ENCODE peak calls at places on chromosomes 6 and 20, in ten cellular contexts. T is omental fat pad; I is mesendoderm; G is DMS79 treated with DMSO at 0.1 percent for 48 hours; R is iris pigment epithelial cell; O is NCI-H1417; W is activated T-cell treated with anti-CD3 and anti-CD28 coated beads, Interleukin-2, amount 50 U/mL, for 1 hour; A is progenitor cell of endocrine pancreas; J is RPMI8226; C is hypothalamus. S is an unnamed sample.

GRCh38 chr6:1703091-1703855 is 93.6 kb downstream of the FOXC1 start:
- DNase-seq in T (no peak), I (no peak), G (no peak), R (no peak), O (no peak), W (no peak), A (no peak), J (no peak), C (no peak), S (no peak)

GRCh38 chr6:5401845-5402738 is 140.8 kb downstream of the FARS2 start:
- DNase-seq in T (no peak), I (peak), G (no peak), R (peak), O (no peak), W (no peak), A (no peak), J (peak), C (no peak), S (peak)

GRCh38 chr6:37648465-37649330 is 49.0 kb downstream of the MDGA1 start:
- DNase-seq in T (no peak), I (peak), G (no peak), R (peak), O (peak), W (no peak), A (no peak), J (peak), C (no peak), S (peak)

GRCh38 chr6:150450918-150451317 is 82.1 kb downstream of the IYD start:
- DNase-seq in T (no peak), I (no peak), G (no peak), R (no peak), O (no peak), W (no peak), A (no peak), J (no peak), C (no peak), S (no peak)

GRCh38 chr6:145547596-145548325 is 187.6 kb downstream of the EPM2A start:
- DNase-seq in T (no peak), I (no peak), G (no peak), R (peak), O (no peak), W (no peak), A (no peak), J (no peak), C (no peak), S (no peak)

GRCh38 chr6:144033816-144034540 is 25.9 kb upstream of the PLAGL1 start:
- DNase-seq in T (no peak), I (no peak), G (no peak), R (peak), O (no peak), W (no peak), A (no peak), J (no peak), C (no peak), S (peak)

GRCh38 chr6:158000530-158001307 is 19.1 kb downstream of the SYNJ2 start:
- DNase-seq in T (no peak), I (no peak), G (no peak), R (no peak), O (no peak), W (no peak), A (no peak), J (no peak), C (no peak), S (no peak)

GRCh38 chr20:17799575-17799974 is 99.8 kb downstream of the BANF2 start:
- DNase-seq in T (no peak), I (no peak), G (no peak), R (no peak), O (no peak), W (no peak), A (no peak), J (no peak), C (no peak), S (no peak)

GRCh38 chr20:60966766-60967165 is 285.3 kb upstream of the CDH4 start:
- DNase-seq in T (no peak), I (no peak), G (no peak), R (no peak), O (no peak), W (no peak), A (no peak), J (no peak), C (no peak), S (no peak)

GRCh38 chr20:24664266-24664986 is 195.0 kb downstream of the SYNDIG1 start:
- DNase-seq in T (no peak), I (no peak), G (no peak), R (no peak), O (no peak), W (no peak), A (no peak), J (no peak), C (no peak), S (no peak)

GRCh38 chr6:39153766-39154397 is 38.9 kb upstream of the SAYSD1 start:
- DNase-seq in T (no peak), I (no peak), G (no peak), R (no peak), O (no peak), W (no peak), A (no peak), J (no peak), C (no peak), S (no peak)

GRCh38 chr6:158939255-158940170 is 60.5 kb downstream of the RSPH3 start:
- DNase-seq in T (no peak), I (peak), G (no peak), R (no peak), O (no peak), W (peak), A (no peak), J (no peak), C (no peak), S (peak)

GRCh38 chr6:80338201-80338836 is 231.8 kb downstream of the BCKDHB start:
- DNase-seq in T (no peak), I (peak), G (no peak), R (peak), O (peak), W (peak), A (peak), J (peak), C (peak), S (peak)

GRCh38 chr6:8170754-8171153 is 68.4 kb upstream of the EEF1E1 start:
- DNase-seq in T (no peak), I (peak), G (no peak), R (no peak), O (no peak), W (no peak), A (no peak), J (no peak), C (no peak), S (no peak)

GRCh38 chr20:44075191-44075949 is 111.6 kb downstream of the JPH2 start:
- DNase-seq in T (no peak), I (no peak), G (no peak), R (no peak), O (no peak), W (no peak), A (no peak), J (no peak), C (no peak), S (no peak)

GRCh38 chr6:20182926-20183521 is 29.2 kb downstream of the MBOAT1 start:
- DNase-seq in T (no peak), I (no peak), G (peak), R (peak), O (peak), W (no peak), A (no peak), J (no peak), C (no peak), S (no peak)

GRCh38 chr6:43985329-43985728 is 141.9 kb downstream of the MRPL14 start:
- DNase-seq in T (no peak), I (no peak), G (no peak), R (no peak), O (no peak), W (no peak), A (no peak), J (no peak), C (no peak), S (no peak)

GRCh38 chr6:11270030-11271027 is 37.9 kb upstream of the NEDD9 start:
- DNase-seq in T (no peak), I (peak), G (peak), R (peak), O (no peak), W (no peak), A (no peak), J (no peak), C (no peak), S (no peak)

GRCh38 chr6:44097782-44098317 is 29.4 kb downstream of the MRPL14 start:
- DNase-seq in T (no peak), I (no peak), G (no peak), R (no peak), O (no peak), W (no peak), A (no peak), J (no peak), C (no peak), S (no peak)

GRCh38 chr6:129006685-129007514 is 124.0 kb downstream of the LAMA2 start:
- DNase-seq in T (no peak), I (peak), G (no peak), R (no peak), O (no peak), W (no peak), A (no peak), J (no peak), C (no peak), S (no peak)

GRCh38 chr6:121630716-121631115 is 195.3 kb downstream of the GJA1 start:
- DNase-seq in T (no peak), I (no peak), G (no peak), R (no peak), O (no peak), W (no peak), A (no peak), J (no peak), C (no peak), S (no peak)

GRCh38 chr20:62739581-62740285 is 31.1 kb downstream of the NTSR1 start:
- DNase-seq in T (no peak), I (no peak), G (no peak), R (no peak), O (no peak), W (peak), A (no peak), J (peak), C (no peak), S (no peak)

GRCh38 chr6:160030103-160030502 is 61.2 kb downstream of the IGF2R start:
- DNase-seq in T (peak), I (peak), G (peak), R (peak), O (peak), W (no peak), A (no peak), J (no peak), C (no peak), S (peak)

GRCh38 chr6:165515963-165516624 is 146.9 kb downstream of the PDE10A start:
- DNase-seq in T (no peak), I (no peak), G (no peak), R (peak), O (no peak), W (no peak), A (no peak), J (no peak), C (no peak), S (no peak)